ENCODE peak calls at places on chromosomes 1 and 21, in seven cellular contexts. B is tibial nerve, J is heart left ventricle, T is esophagus squamous epithelium, C is A549, Z is IMR-90, E is uterus. A is an unnamed sample.

GRCh38 chr1:207806531-207807394 is 54.9 kb downstream of the CD46 start:
- DNase-seq in C (no peak), T (no peak), Z (peak), J (no peak), B (no peak), E (no peak), A (no peak)

GRCh38 chr1:7572654-7573152 is 198.4 kb upstream of the VAMP3 start:
- DNase-seq in B (no peak), E (no peak), J (no peak), T (no peak), C (no peak), Z (no peak), A (peak)

GRCh38 chr1:183881387-183882084 is 76.6 kb downstream of the RGL1 start:
- DNase-seq in T (no peak), C (peak), Z (peak), J (peak), E (peak), B (no peak), A (no peak)

GRCh38 chr1:180571060-180571831 is 12.5 kb downstream of the OVAAL start:
- DNase-seq in C (no peak), B (no peak), J (no peak), T (no peak), E (no peak), Z (peak), A (no peak)

GRCh38 chr1:28144203-28145135 is 32.0 kb downstream of the PTAFR start:
- DNase-seq in B (no peak), J (no peak), T (no peak), C (peak), Z (peak), E (no peak), A (no peak)

GRCh38 chr1:2832506-2833453 is 31.3 kb upstream of the TTC34 start:
- DNase-seq in Z (no peak), B (no peak), J (no peak), T (no peak), E (no peak), C (no peak), A (no peak)

GRCh38 chr1:169078163-169078883 is 28.2 kb upstream of the ATP1B1 start:
- DNase-seq in E (no peak), T (no peak), J (no peak), Z (no peak), B (no peak), C (no peak), A (no peak)

GRCh38 chr21:42187976-42188653 is 30.8 kb upstream of the ABCG1 start:
- DNase-seq in B (no peak), E (no peak), Z (no peak), T (no peak), C (no peak), J (peak), A (no peak)

GRCh38 chr1:20932437-20932977 is 145.4 kb upstream of the HP1BP3 start:
- DNase-seq in B (no peak), Z (no peak), J (no peak), C (no peak), E (no peak), T (no peak), A (no peak)

GRCh38 chr1:209831615-209832014 is 3.8 kb downstream of the UTP25 start:
- DNase-seq in C (no peak), Z (peak), E (no peak), J (no peak), T (no peak), B (no peak), A (no peak)

GRCh38 chr1:147236959-147237791 is 5.3 kb upstream of the CHD1L start:
- DNase-seq in C (no peak), T (no peak), B (no peak), E (no peak), Z (no peak), J (no peak), A (peak)

GRCh38 chr1:160637821-160638539 is 8.9 kb downstream of the SLAMF1 start:
- DNase-seq in C (no peak), Z (no peak), T (no peak), J (no peak), B (no peak), E (no peak), A (no peak)

GRCh38 chr1:232555581-232556189 is 74.2 kb downstream of the SIPA1L2 start:
- DNase-seq in T (no peak), B (no peak), C (no peak), J (no peak), E (no peak), Z (peak), A (no peak)

GRCh38 chr1:193013005-193013404 is 46.2 kb downstream of the UCHL5 start:
- DNase-seq in J (no peak), T (no peak), B (no peak), C (no peak), E (no peak), Z (peak), A (no peak)

GRCh38 chr1:228646717-228647522 is 88.4 kb upstream of the RHOU start:
- DNase-seq in T (no peak), C (peak), J (no peak), E (peak), Z (peak), B (no peak), A (no peak)

GRCh38 chr21:40616377-40616704 is 230.6 kb downstream of the DSCAM start:
- DNase-seq in T (no peak), Z (no peak), E (no peak), J (no peak), B (no peak), C (no peak), A (no peak)

DNA sequence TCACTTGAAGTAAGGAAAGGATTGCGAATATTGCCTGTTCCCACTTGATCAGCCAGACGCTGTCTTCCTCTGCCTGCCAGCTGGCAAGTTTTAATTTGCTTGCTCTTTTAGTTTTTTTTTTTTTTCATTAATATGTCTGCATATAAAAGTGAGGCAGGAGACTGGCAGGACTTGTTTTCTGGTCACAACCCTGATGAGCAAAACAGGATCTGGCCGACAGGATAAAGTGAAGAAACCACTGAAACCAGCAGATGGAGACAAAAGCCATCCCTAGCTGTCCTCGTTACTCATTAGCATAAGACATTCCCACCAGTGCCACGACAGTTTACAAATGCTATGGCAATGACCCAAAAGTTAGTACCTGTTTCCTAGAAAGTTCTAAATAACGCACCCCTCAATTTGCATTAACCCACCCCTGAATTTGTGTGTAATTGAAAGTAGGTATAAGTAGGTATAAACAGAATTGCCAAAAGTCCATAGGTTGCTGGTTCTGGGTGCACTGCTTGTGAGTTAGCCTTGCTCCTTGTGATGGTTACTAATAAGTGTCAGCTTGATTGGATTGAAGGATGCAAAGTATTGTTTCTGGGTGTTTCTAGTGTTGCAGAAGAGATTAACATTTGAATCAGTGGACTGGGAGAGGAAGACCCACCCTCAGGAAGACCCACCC is 60.8 kb downstream of the ZNF684 start:
- DNase-seq in T (no peak), B (no peak), J (no peak), E (no peak), Z (peak), C (peak), A (no peak)
- TF ChIP-seq CTCF in T (peak), B (no peak), J (no peak), E (no peak), Z (peak), C (peak), A (peak)

DNA sequence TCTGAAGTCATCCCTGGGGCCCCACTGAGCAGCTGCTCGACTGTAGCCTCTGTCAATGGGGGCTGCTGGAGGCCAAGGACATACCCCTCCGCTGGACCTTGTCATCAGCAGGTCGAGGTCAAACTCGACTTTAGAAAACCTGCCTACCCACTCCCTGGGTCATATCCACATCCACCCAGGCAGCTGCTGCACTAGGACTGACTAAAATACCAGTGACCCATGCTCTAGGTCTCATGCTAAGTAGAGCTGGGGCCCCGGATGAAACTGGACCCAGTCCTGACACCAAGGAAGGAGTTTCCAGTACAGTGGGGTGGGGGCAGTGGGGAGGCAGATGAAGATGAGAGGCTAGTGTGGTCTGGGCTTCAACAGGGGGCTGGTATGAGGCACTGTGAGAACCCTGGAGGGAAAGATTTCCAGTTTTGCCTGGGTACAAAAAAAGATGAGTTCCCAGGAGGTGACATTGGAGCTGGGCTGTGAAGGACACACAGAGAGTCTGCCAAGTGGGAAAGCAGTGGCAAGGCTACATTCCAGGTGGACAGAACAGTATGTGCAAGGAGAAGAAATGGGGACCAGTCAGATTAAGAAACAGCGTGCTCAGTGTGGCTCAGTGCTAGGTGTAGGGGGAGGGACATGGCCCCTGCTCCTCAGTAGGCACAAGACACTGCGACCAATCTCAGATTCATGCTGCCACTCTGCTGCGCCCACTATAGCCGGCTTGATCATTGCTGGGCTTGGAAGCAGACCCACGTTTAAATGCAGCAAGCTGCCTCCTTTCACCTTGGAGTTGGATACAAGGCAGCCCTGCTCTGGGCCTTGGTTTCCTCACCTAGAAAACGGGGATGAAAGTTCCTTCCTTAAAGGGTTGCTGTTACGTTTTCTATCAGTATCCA is 12.3 kb downstream of the SLC2A1 start:
- DNase-seq in B (no peak), Z (no peak), T (no peak), J (no peak), C (no peak), E (no peak), A (no peak)
- TF ChIP-seq POLR2A in B (no peak), Z (no peak), T (no peak), J (no peak), C (no peak), E (no peak), A (no peak)

GRCh38 chr1:202656057-202656456 is 54.2 kb downstream of the SYT2 start:
- DNase-seq in T (no peak), E (no peak), B (no peak), J (no peak), Z (peak), C (peak), A (no peak)
- TF ChIP-seq CTCF in T (no peak), E (no peak), B (no peak), J (peak), Z (peak), C (no peak), A (no peak)

GRCh38 chr1:179083031-179083345 is 1.1 kb downstream of the TOR3A start:
- DNase-seq in J (no peak), E (no peak), T (no peak), C (no peak), B (no peak), Z (peak), A (no peak)
- TF ChIP-seq POLR2A in J (no peak), E (no peak), T (no peak), C (no peak), B (no peak), Z (no peak), A (no peak)

DNA sequence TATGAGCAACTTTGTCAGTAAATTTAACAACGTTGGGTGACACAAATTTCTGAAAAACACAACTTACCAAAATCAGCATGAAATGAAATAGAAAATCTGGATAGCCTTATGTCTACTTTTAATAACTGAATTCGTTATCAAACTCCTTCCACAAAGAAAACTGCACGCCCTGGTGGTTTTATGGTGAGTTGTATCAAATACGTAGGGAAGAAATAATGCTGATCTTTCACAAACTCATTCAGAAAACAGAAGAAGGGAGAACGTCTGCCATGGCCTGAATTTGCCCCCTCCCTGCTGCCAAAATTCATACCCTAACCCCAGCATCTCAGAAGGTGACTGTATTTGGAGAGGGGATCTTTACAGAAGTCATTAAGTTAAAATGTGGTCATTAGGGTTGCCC is 50.0 kb upstream of the COL18A1 start:
- DNase-seq in C (no peak), E (no peak), Z (no peak), T (no peak), B (no peak), J (no peak), A (no peak)
- TF ChIP-seq CTCF in C (no peak), E (no peak), Z (no peak), T (no peak), B (no peak), J (no peak), A (no peak)

DNA sequence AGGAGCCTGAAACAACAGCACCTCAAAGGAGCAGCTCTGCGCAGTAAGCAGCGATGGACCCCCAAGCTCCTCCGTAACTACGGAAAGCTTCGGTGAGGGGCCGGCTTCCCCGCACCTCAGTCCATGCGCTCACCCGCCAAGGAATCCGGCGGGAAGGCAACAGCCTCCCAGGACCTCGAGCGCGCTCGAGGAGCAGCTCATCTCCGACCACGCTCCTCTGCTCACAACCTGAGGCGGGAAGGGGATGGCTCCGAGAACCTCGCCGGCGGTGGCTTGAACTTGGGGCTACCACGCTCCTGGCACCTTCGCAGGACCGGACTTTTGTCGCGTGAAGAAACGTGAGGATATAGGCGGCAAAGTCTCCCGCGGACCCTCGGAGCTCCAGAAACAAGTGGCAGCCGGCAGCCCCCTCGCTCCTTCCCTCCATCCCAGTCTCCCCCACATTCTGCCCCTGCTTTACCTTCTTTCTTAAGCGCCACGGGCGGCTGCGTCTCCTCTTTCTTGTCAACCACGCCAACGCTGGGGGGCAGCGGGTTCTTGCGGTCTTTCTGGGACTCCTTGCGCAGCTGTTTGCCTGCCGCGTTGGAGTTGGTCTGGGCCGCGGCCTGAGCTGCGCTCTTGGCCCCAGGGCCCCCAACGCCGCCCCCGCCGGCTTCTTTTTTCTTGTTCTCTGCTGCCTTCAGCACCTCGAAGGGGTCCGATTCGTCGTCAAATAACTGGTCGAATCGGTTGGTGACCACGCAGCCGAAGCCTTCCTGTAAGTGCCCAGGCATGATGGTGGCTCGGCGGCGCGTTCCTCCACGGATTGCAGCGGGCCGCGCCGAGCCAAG is 459 bp downstream of the SERBP1 start:
- DNase-seq in C (peak), J (peak), T (no peak), Z (no peak), B (no peak), E (peak), A (peak)
- TF ChIP-seq POLR2A in C (peak), J (no peak), T (no peak), Z (no peak), B (peak), E (no peak), A (no peak)

A was measured in right lobe of liver.